ENCODE peak calls at places on chromosomes 13 and 19, in five cellular contexts. I is AG10803, P is AG09319, V is nephron progenitor cell, Y is GM06990. T is an unnamed sample.

GRCh38 chr13:28550721-28551497 is 56.0 kb upstream of the FLT1 start:
- DNase-seq in P (no peak), V (no peak), Y (no peak), I (no peak), T (no peak)

GRCh38 chr13:109400192-109400591 is 386.2 kb downstream of the IRS2 start:
- DNase-seq in I (no peak), Y (no peak), P (no peak), V (no peak), T (no peak)

GRCh38 chr19:6260912-6261636 is 18.7 kb downstream of the MLLT1 start:
- DNase-seq in Y (no peak), V (peak; percentile 59), P (no peak), I (no peak), T (no peak)

GRCh38 chr19:35710784-35711723 is 6.7 kb downstream of the ZBTB32 start:
- DNase-seq in I (no peak), Y (peak; percentile 83), V (no peak), P (no peak), T (no peak)

GRCh38 chr13:89726690-89727435 is 1620.6 kb upstream of the MIR17HG start:
- DNase-seq in V (no peak), I (no peak), P (no peak), Y (no peak), T (no peak)

GRCh38 chr19:11130824-11131455 is 24.6 kb downstream of the SPC24 start:
- DNase-seq in Y (peak; percentile 59), V (peak; percentile 79), I (peak; percentile 54), P (no peak), T (peak; percentile 80)

GRCh38 chr13:94590744-94591143 is 5.2 kb downstream of the TGDS start:
- DNase-seq in V (no peak), Y (no peak), I (no peak), P (no peak), T (peak; percentile 19)

GRCh38 chr19:38046254-38047047 is 139.4 kb downstream of the SIPA1L3 start:
- DNase-seq in I (no peak), V (no peak), P (no peak), Y (peak; percentile 87), T (peak; percentile 72)

GRCh38 chr19:45173816-45174215 is 4.2 kb downstream of the TRAPPC6A start:
- DNase-seq in V (no peak), I (peak; percentile 79), P (no peak), Y (no peak), T (no peak)

GRCh38 chr13:112814905-112815585 is 125.2 kb downstream of the ATP11A start:
- DNase-seq in I (peak; percentile 18), Y (no peak), P (no peak), V (no peak), T (no peak)

GRCh38 chr19:41694831-41695635 is 7.0 kb upstream of the CEACAM7 start:
- DNase-seq in P (no peak), I (no peak), Y (no peak), V (no peak), T (no peak)

GRCh38 chr13:93227906-93228801 is 1.5 kb downstream of the GPC6 start:
- DNase-seq in I (peak; percentile 89), V (peak; percentile 80), Y (peak; percentile 2), P (no peak), T (peak; percentile 15)

GRCh38 chr13:112253631-112254030 is 122.5 kb upstream of the SPACA7 start:
- DNase-seq in I (no peak), P (no peak), V (no peak), Y (no peak), T (no peak)

GRCh38 chr13:21986602-21987001 is 315.7 kb downstream of the FGF9 start:
- DNase-seq in Y (no peak), I (peak; percentile 29), P (no peak), V (no peak), T (no peak)
- TF ChIP-seq CTCF in Y (no peak), I (no peak), P (no peak), V (no peak), T (no peak)

DNA sequence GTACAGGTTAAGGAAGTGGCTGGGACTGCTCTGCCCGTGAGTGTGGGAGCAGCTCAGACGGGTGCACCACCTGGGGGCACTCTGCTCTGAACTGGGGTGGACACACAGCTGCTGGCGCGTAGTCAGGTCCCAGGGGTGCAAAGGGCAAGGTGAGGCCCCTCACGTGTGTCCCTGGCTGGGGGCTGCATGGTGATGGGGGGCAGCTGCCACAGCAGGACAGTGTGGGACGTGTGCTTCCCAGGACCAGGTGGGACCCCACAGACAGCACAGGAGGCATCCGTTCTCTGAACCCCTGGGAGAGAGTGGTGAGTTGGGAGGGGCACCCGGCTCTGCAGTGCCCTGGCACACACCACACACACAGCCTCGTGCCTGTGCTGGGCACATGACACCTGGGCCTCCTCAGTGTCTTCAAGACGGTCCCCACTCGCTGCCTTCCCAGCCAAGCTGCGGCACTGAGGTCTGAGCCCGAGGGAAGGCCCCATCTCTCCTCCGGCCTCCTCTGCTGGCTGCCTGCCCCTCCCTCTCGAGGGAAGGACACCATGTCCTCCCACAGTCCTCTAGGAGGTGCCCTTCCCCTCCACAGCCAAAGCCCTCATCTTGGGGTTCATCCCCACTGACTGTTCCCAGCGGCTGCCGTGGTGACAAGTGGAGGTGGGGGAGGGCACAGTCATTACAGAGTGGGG is 24.7 kb downstream of the CILP2 start:
- DNase-seq in I (no peak), Y (no peak), V (no peak), P (no peak), T (no peak)
- TF ChIP-seq CTCF in I (no peak), Y (no peak), V (no peak), P (no peak), T (peak; percentile 12)

GRCh38 chr19:49533551-49534488 is 6.0 kb downstream of the RCN3 start:
- DNase-seq in V (peak; percentile 92), I (peak; percentile 34), P (no peak), Y (peak; percentile 85), T (peak; percentile 83)
- TF ChIP-seq CTCF in V (peak; percentile 34), I (no peak), P (no peak), Y (peak; percentile 46), T (peak; percentile 43)

DNA sequence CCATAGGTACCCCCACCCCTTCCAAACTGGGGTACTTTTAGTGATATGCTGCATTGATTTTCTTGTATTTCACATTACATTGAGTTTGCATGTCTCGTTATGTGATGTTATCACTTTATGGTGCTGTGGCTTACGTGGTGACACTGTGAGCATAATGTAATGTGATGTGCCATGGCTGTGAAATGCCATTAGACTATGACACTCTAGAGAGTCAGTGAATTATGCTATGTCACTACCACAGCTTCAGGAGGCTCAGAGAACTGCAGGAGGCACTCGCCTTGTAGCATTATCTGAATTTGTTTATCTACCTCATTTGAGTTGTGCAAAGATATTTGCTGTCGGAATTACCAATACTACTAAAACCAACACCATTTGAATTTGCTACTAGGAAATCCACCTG is 590.1 kb upstream of the SLC10A2 start:
- DNase-seq in I (no peak), Y (no peak), V (no peak), P (no peak), T (no peak)
- TF ChIP-seq CTCF in I (no peak), Y (no peak), V (no peak), P (no peak), T (no peak)

GRCh38 chr13:80598189-80598588 is 257.3 kb upstream of the SPRY2 start:
- DNase-seq in V (no peak), I (no peak), Y (no peak), P (no peak), T (no peak)
- TF ChIP-seq CTCF in V (no peak), I (no peak), Y (no peak), P (no peak), T (no peak)

GRCh38 chr13:30892966-30893365 is 13.1 kb upstream of the MEDAG start:
- DNase-seq in V (peak; percentile 75), Y (no peak), I (peak; percentile 63), P (no peak), T (no peak)
- TF ChIP-seq CTCF in V (peak; percentile 57), Y (peak; percentile 51), I (peak; percentile 61), P (peak; percentile 46), T (peak; percentile 30)